ENCODE peak calls at places on chromosome 10, in ten cellular contexts. X, U, C, N, G, B, M, Q, D and L are unnamed samples.

GRCh38 chr10:22554481-22555182 is 159.7 kb downstream of the PIP4K2A start:
- DNase-seq in B (no peak), U (no peak), N (no peak), G (no peak), X (no peak), Q (peak; percentile 20), C (peak; percentile 70), M (no peak), D (no peak), L (peak; percentile 47)

GRCh38 chr10:78904196-78904595 is 164.6 kb upstream of the ZMIZ1 start:
- DNase-seq in U (no peak), G (no peak), M (no peak), N (no peak), Q (no peak), X (no peak), D (no peak), C (no peak), B (peak; percentile 35), L (no peak)

GRCh38 chr10:97025613-97026242 is 160.0 kb downstream of the SLIT1 start:
- DNase-seq in G (peak; percentile 18), D (peak; percentile 54), B (peak; percentile 78), N (peak; percentile 21), U (peak; percentile 20), X (no peak), Q (no peak), M (peak; percentile 49), C (peak; percentile 32), L (peak; percentile 55)

GRCh38 chr10:79238606-79239005 is 108.7 kb upstream of the PPIF start:
- DNase-seq in U (no peak), B (no peak), D (no peak), Q (no peak), N (no peak), C (no peak), G (no peak), M (peak; percentile 13), X (no peak), L (no peak)

GRCh38 chr10:131585761-131586160 is 274.2 kb upstream of the TCERG1L start:
- DNase-seq in M (no peak), Q (no peak), G (no peak), B (peak; percentile 4), X (no peak), U (no peak), C (no peak), D (no peak), N (no peak), L (no peak)

GRCh38 chr10:103715430-103715829 is 139.9 kb downstream of the SH3PXD2A start:
- DNase-seq in C (no peak), N (no peak), M (peak; percentile 79), X (no peak), U (no peak), D (peak; percentile 77), B (no peak), Q (no peak), G (no peak), L (peak; percentile 47)

GRCh38 chr10:43070121-43071085 is 6.5 kb upstream of the RET start:
- DNase-seq in B (no peak), D (no peak), M (no peak), N (no peak), G (no peak), X (no peak), Q (no peak), U (no peak), C (no peak), L (no peak)

GRCh38 chr10:23362879-23363787 is 18.5 kb upstream of the C10orf67 start:
- DNase-seq in D (no peak), X (no peak), G (peak; percentile 23), N (no peak), Q (no peak), C (no peak), M (no peak), B (no peak), U (no peak), L (no peak)